ENCODE peak calls at places on chromosomes 3 and 15, in five cellular contexts. I, H, F, N and M are unnamed samples.

GRCh38 chr3:67737911-67738865 is 83.8 kb upstream of the SUCLG2 start:
- DNase-seq in I (no peak), H (no peak), F (no peak), N (no peak), M (no peak)

GRCh38 chr3:30728143-30728542 is 121.7 kb downstream of the TGFBR2 start:
- DNase-seq in I (no peak), H (no peak), F (no peak), N (no peak), M (no peak)

GRCh38 chr15:51647128-51647562 is 24.6 kb upstream of the DMXL2 start:
- DNase-seq in I (no peak), H (no peak), F (peak; percentile 59), N (no peak), M (no peak)

GRCh38 chr3:138348107-138348949 is at the start of gene MRAS:
- DNase-seq in I (no peak), H (no peak), F (peak; percentile 75), N (peak; percentile 76), M (peak; percentile 77)

GRCh38 chr15:92545996-92546395 is 109.6 kb downstream of the FAM174B start:
- DNase-seq in I (no peak), H (no peak), F (no peak), N (no peak), M (no peak)

GRCh38 chr3:108099679-108100428 is 9.0 kb upstream of the CD47 start:
- DNase-seq in I (peak; percentile 38), H (no peak), F (no peak), N (no peak), M (no peak)

GRCh38 chr3:193594946-193595689 is 2.1 kb downstream of the OPA1 start:
- DNase-seq in I (no peak), H (no peak), F (peak; percentile 13), N (no peak), M (no peak)

GRCh38 chr3:156659260-156659659 is 15.1 kb upstream of the TIPARP start:
- DNase-seq in I (no peak), H (no peak), F (no peak), N (no peak), M (no peak)

GRCh38 chr15:60889506-60889905 is 339.6 kb downstream of the RORA start:
- DNase-seq in I (no peak), H (no peak), F (no peak), N (no peak), M (no peak)

GRCh38 chr3:8239718-8240698 is 261.6 kb upstream of the LMCD1 start:
- DNase-seq in I (peak; percentile 24), H (no peak), F (peak; percentile 63), N (no peak), M (no peak)

GRCh38 chr3:174524203-174524602 is 334.9 kb upstream of the NAALADL2 start:
- DNase-seq in I (no peak), H (no peak), F (no peak), N (no peak), M (no peak)

GRCh38 chr15:64443016-64443415 is 17.4 kb upstream of the ZNF609 start:
- DNase-seq in I (no peak), H (no peak), F (no peak), N (no peak), M (no peak)

GRCh38 chr3:152657002-152657400 is 177.9 kb upstream of the P2RY1 start:
- DNase-seq in I (no peak), H (no peak), F (no peak), N (no peak), M (no peak)

GRCh38 chr15:25504307-25504706 is 65.5 kb upstream of the UBE3A start:
- DNase-seq in I (no peak), H (no peak), F (peak; percentile 62), N (no peak), M (no peak)

GRCh38 chr3:159881828-159882309 is 106.8 kb upstream of the IL12A start:
- DNase-seq in I (no peak), H (no peak), F (peak; percentile 32), N (no peak), M (no peak)

GRCh38 chr3:114878119-114878839 is 268.8 kb downstream of the ZBTB20 start:
- DNase-seq in I (no peak), H (no peak), F (peak; percentile 51), N (no peak), M (no peak)

GRCh38 chr3:51340311-51340829 is 44.7 kb upstream of the MANF start:
- DNase-seq in I (no peak), H (no peak), F (peak; percentile 94), N (no peak), M (peak; percentile 46)

GRCh38 chr3:186839874-186840641 is 2.5 kb upstream of the ADIPOQ start:
- DNase-seq in I (no peak), H (no peak), F (peak; percentile 40), N (no peak), M (no peak)

GRCh38 chr3:186385856-186386602 is 24.0 kb upstream of the DGKG start:
- DNase-seq in I (no peak), H (no peak), F (no peak), N (no peak), M (peak; percentile 11)

GRCh38 chr3:196399485-196399945 is 32.7 kb downstream of the UBXN7 start:
- DNase-seq in I (no peak), H (no peak), F (peak; percentile 52), N (no peak), M (no peak)

GRCh38 chr15:26045516-26045915 is 182.4 kb upstream of the ATP10A start:
- DNase-seq in I (no peak), H (no peak), F (no peak), N (no peak), M (no peak)

GRCh38 chr3:37694236-37694635 is 167.4 kb upstream of the CTDSPL start:
- DNase-seq in I (no peak), H (no peak), F (no peak), N (no peak), M (no peak)

GRCh38 chr3:129555176-129555575 is 12.2 kb downstream of the H1-8 start:
- DNase-seq in I (no peak), H (no peak), F (no peak), N (no peak), M (no peak)

GRCh38 chr15:88467073-88467934 is at the start of the genes MRPL46 and MRPS11:
- DNase-seq in I (peak; percentile 90), H (peak; percentile 63), F (peak; percentile 91), N (peak; percentile 83), M (peak; percentile 77)

GRCh38 chr3:197001106-197001971 is 28.3 kb downstream of the MELTF start:
- DNase-seq in I (no peak), H (no peak), F (no peak), N (no peak), M (no peak)

GRCh38 chr15:67807141-67807540 is 18.2 kb upstream of the SKOR1 start:
- DNase-seq in I (no peak), H (no peak), F (no peak), N (no peak), M (no peak)

GRCh38 chr3:70982700-70983140 is 600.8 kb downstream of the FOXP1 start:
- DNase-seq in I (peak; percentile 20), H (no peak), F (peak; percentile 93), N (peak; percentile 51), M (peak; percentile 16)

GRCh38 chr15:59691194-59691805 is 2.2 kb upstream of the BNIP2 start:
- DNase-seq in I (peak; percentile 54), H (no peak), F (peak; percentile 62), N (peak; percentile 45), M (no peak)

GRCh38 chr3:79326642-79327041 is 441.2 kb downstream of the ROBO1 start:
- DNase-seq in I (no peak), H (no peak), F (no peak), N (no peak), M (no peak)

GRCh38 chr15:32838338-32838737 is 120.5 kb downstream of the GREM1 start:
- DNase-seq in I (no peak), H (no peak), F (no peak), N (no peak), M (no peak)